ENCODE peak calls at places on chromosome 15, in five cellular contexts. One of them, this sample, is unnamed.
A peak's percentile ranks its signal among the peaks of the same experiment; 100 is the strongest.

GRCh38 chr15:47609693-47610092 is 107.6 kb upstream of the SEMA6D start:
- DNase-seq in stimulated activated CD8-positive, alpha-beta memory T cell treated with anti-CD3 and anti-CD28 coated beads, Interleukin-12 subunit alpha, Interleukin-12 subunit beta, amount 100 ng/mL, for 1 hour: no peak
- DNase-seq in stimulated activated naive B cell treated with anti-CD40 and anti-IgM and Interleukin-4, amounts not matched to agents 10 μg/mL and 1 μg/mL and 100 μg/mL, for 72 hours: no peak
- DNase-seq in stimulated activated CD4-positive, alpha-beta T cell treated with anti-CD3 and anti-CD28 coated beads, Interleukin-2, amount 100 ng/mL, for 24 hours: no peak
- DNase-seq in stimulated activated naive CD4-positive, alpha-beta T cell: no peak
- DNase-seq in this sample: no peak

GRCh38 chr15:26620528-26620927 is 152.3 kb downstream of the GABRB3 start:
- DNase-seq in stimulated activated CD8-positive, alpha-beta memory T cell treated with anti-CD3 and anti-CD28 coated beads, Interleukin-12 subunit alpha, Interleukin-12 subunit beta, amount 100 ng/mL, for 1 hour: no peak
- DNase-seq in stimulated activated naive CD4-positive, alpha-beta T cell: no peak
- DNase-seq in stimulated activated naive B cell treated with anti-CD40 and anti-IgM and Interleukin-4, amounts not matched to agents 10 μg/mL and 1 μg/mL and 100 μg/mL, for 72 hours: no peak
- DNase-seq in stimulated activated CD4-positive, alpha-beta T cell treated with anti-CD3 and anti-CD28 coated beads, Interleukin-2, amount 100 ng/mL, for 24 hours: no peak
- DNase-seq in this sample: no peak

GRCh38 chr15:53072077-53072476 is 281.9 kb upstream of the ONECUT1 start:
- DNase-seq in stimulated activated CD4-positive, alpha-beta T cell treated with anti-CD3 and anti-CD28 coated beads, Interleukin-2, amount 100 ng/mL, for 24 hours: peak; percentile 20
- DNase-seq in stimulated activated naive B cell treated with anti-CD40 and anti-IgM and Interleukin-4, amounts not matched to agents 10 μg/mL and 1 μg/mL and 100 μg/mL, for 72 hours: no peak
- DNase-seq in stimulated activated naive CD4-positive, alpha-beta T cell: no peak
- DNase-seq in stimulated activated CD8-positive, alpha-beta memory T cell treated with anti-CD3 and anti-CD28 coated beads, Interleukin-12 subunit alpha, Interleukin-12 subunit beta, amount 100 ng/mL, for 1 hour: no peak
- DNase-seq in this sample: peak; percentile 1

GRCh38 chr15:101027273-101027901 is 108.2 kb downstream of the LRRK1 start:
- DNase-seq in stimulated activated CD4-positive, alpha-beta T cell treated with anti-CD3 and anti-CD28 coated beads, Interleukin-2, amount 100 ng/mL, for 24 hours: peak; percentile 6
- DNase-seq in stimulated activated CD8-positive, alpha-beta memory T cell treated with anti-CD3 and anti-CD28 coated beads, Interleukin-12 subunit alpha, Interleukin-12 subunit beta, amount 100 ng/mL, for 1 hour: no peak
- DNase-seq in stimulated activated naive CD4-positive, alpha-beta T cell: no peak
- DNase-seq in stimulated activated naive B cell treated with anti-CD40 and anti-IgM and Interleukin-4, amounts not matched to agents 10 μg/mL and 1 μg/mL and 100 μg/mL, for 72 hours: no peak
- DNase-seq in this sample: no peak

GRCh38 chr15:92118162-92118935 is 264.8 kb downstream of the SLCO3A1 start:
- DNase-seq in stimulated activated CD4-positive, alpha-beta T cell treated with anti-CD3 and anti-CD28 coated beads, Interleukin-2, amount 100 ng/mL, for 24 hours: no peak
- DNase-seq in stimulated activated CD8-positive, alpha-beta memory T cell treated with anti-CD3 and anti-CD28 coated beads, Interleukin-12 subunit alpha, Interleukin-12 subunit beta, amount 100 ng/mL, for 1 hour: no peak
- DNase-seq in stimulated activated naive B cell treated with anti-CD40 and anti-IgM and Interleukin-4, amounts not matched to agents 10 μg/mL and 1 μg/mL and 100 μg/mL, for 72 hours: no peak
- DNase-seq in stimulated activated naive CD4-positive, alpha-beta T cell: no peak
- DNase-seq in this sample: no peak

GRCh38 chr15:73125219-73125618 is 73.0 kb downstream of the NEO1 start:
- DNase-seq in stimulated activated CD8-positive, alpha-beta memory T cell treated with anti-CD3 and anti-CD28 coated beads, Interleukin-12 subunit alpha, Interleukin-12 subunit beta, amount 100 ng/mL, for 1 hour: no peak
- DNase-seq in stimulated activated naive B cell treated with anti-CD40 and anti-IgM and Interleukin-4, amounts not matched to agents 10 μg/mL and 1 μg/mL and 100 μg/mL, for 72 hours: no peak
- DNase-seq in stimulated activated naive CD4-positive, alpha-beta T cell: no peak
- DNase-seq in stimulated activated CD4-positive, alpha-beta T cell treated with anti-CD3 and anti-CD28 coated beads, Interleukin-2, amount 100 ng/mL, for 24 hours: no peak
- DNase-seq in this sample: no peak

GRCh38 chr15:79898369-79898768 is 1.6 kb upstream of the MTHFS start:
- DNase-seq in stimulated activated naive B cell treated with anti-CD40 and anti-IgM and Interleukin-4, amounts not matched to agents 10 μg/mL and 1 μg/mL and 100 μg/mL, for 72 hours: no peak
- DNase-seq in stimulated activated naive CD4-positive, alpha-beta T cell: no peak
- DNase-seq in stimulated activated CD8-positive, alpha-beta memory T cell treated with anti-CD3 and anti-CD28 coated beads, Interleukin-12 subunit alpha, Interleukin-12 subunit beta, amount 100 ng/mL, for 1 hour: no peak
- DNase-seq in stimulated activated CD4-positive, alpha-beta T cell treated with anti-CD3 and anti-CD28 coated beads, Interleukin-2, amount 100 ng/mL, for 24 hours: no peak
- DNase-seq in this sample: no peak

GRCh38 chr15:48500595-48500994 is 144.9 kb downstream of the FBN1 start:
- DNase-seq in stimulated activated naive CD4-positive, alpha-beta T cell: no peak
- DNase-seq in stimulated activated CD8-positive, alpha-beta memory T cell treated with anti-CD3 and anti-CD28 coated beads, Interleukin-12 subunit alpha, Interleukin-12 subunit beta, amount 100 ng/mL, for 1 hour: no peak
- DNase-seq in stimulated activated naive B cell treated with anti-CD40 and anti-IgM and Interleukin-4, amounts not matched to agents 10 μg/mL and 1 μg/mL and 100 μg/mL, for 72 hours: peak; percentile 9
- DNase-seq in stimulated activated CD4-positive, alpha-beta T cell treated with anti-CD3 and anti-CD28 coated beads, Interleukin-2, amount 100 ng/mL, for 24 hours: no peak
- DNase-seq in this sample: no peak

GRCh38 chr15:52678468-52679231 is 538 bp downstream of the ATOSA start:
- DNase-seq in stimulated activated naive B cell treated with anti-CD40 and anti-IgM and Interleukin-4, amounts not matched to agents 10 μg/mL and 1 μg/mL and 100 μg/mL, for 72 hours: peak; percentile 39
- DNase-seq in stimulated activated naive CD4-positive, alpha-beta T cell: peak; percentile 59
- DNase-seq in stimulated activated CD8-positive, alpha-beta memory T cell treated with anti-CD3 and anti-CD28 coated beads, Interleukin-12 subunit alpha, Interleukin-12 subunit beta, amount 100 ng/mL, for 1 hour: peak; percentile 25
- DNase-seq in stimulated activated CD4-positive, alpha-beta T cell treated with anti-CD3 and anti-CD28 coated beads, Interleukin-2, amount 100 ng/mL, for 24 hours: peak; percentile 69
- DNase-seq in this sample: no peak

GRCh38 chr15:81893182-81893833 is 152.5 kb downstream of the MEX3B start:
- DNase-seq in stimulated activated naive B cell treated with anti-CD40 and anti-IgM and Interleukin-4, amounts not matched to agents 10 μg/mL and 1 μg/mL and 100 μg/mL, for 72 hours: no peak
- DNase-seq in stimulated activated CD8-positive, alpha-beta memory T cell treated with anti-CD3 and anti-CD28 coated beads, Interleukin-12 subunit alpha, Interleukin-12 subunit beta, amount 100 ng/mL, for 1 hour: no peak
- DNase-seq in stimulated activated naive CD4-positive, alpha-beta T cell: no peak
- DNase-seq in stimulated activated CD4-positive, alpha-beta T cell treated with anti-CD3 and anti-CD28 coated beads, Interleukin-2, amount 100 ng/mL, for 24 hours: no peak
- DNase-seq in this sample: no peak

GRCh38 chr15:67042490-67043181 is 22.8 kb upstream of the SMAD3 start:
- DNase-seq in stimulated activated CD4-positive, alpha-beta T cell treated with anti-CD3 and anti-CD28 coated beads, Interleukin-2, amount 100 ng/mL, for 24 hours: no peak
- DNase-seq in stimulated activated CD8-positive, alpha-beta memory T cell treated with anti-CD3 and anti-CD28 coated beads, Interleukin-12 subunit alpha, Interleukin-12 subunit beta, amount 100 ng/mL, for 1 hour: no peak
- DNase-seq in stimulated activated naive B cell treated with anti-CD40 and anti-IgM and Interleukin-4, amounts not matched to agents 10 μg/mL and 1 μg/mL and 100 μg/mL, for 72 hours: no peak
- DNase-seq in stimulated activated naive CD4-positive, alpha-beta T cell: no peak
- DNase-seq in this sample: peak; percentile 34

GRCh38 chr15:38714309-38715072 is 149.9 kb upstream of the RASGRP1 start:
- DNase-seq in stimulated activated CD8-positive, alpha-beta memory T cell treated with anti-CD3 and anti-CD28 coated beads, Interleukin-12 subunit alpha, Interleukin-12 subunit beta, amount 100 ng/mL, for 1 hour: no peak
- DNase-seq in stimulated activated naive CD4-positive, alpha-beta T cell: no peak
- DNase-seq in stimulated activated naive B cell treated with anti-CD40 and anti-IgM and Interleukin-4, amounts not matched to agents 10 μg/mL and 1 μg/mL and 100 μg/mL, for 72 hours: no peak
- DNase-seq in stimulated activated CD4-positive, alpha-beta T cell treated with anti-CD3 and anti-CD28 coated beads, Interleukin-2, amount 100 ng/mL, for 24 hours: no peak
- DNase-seq in this sample: no peak

GRCh38 chr15:60649845-60650548 is 171.1 kb upstream of the ICE2 start:
- DNase-seq in stimulated activated CD8-positive, alpha-beta memory T cell treated with anti-CD3 and anti-CD28 coated beads, Interleukin-12 subunit alpha, Interleukin-12 subunit beta, amount 100 ng/mL, for 1 hour: no peak
- DNase-seq in stimulated activated CD4-positive, alpha-beta T cell treated with anti-CD3 and anti-CD28 coated beads, Interleukin-2, amount 100 ng/mL, for 24 hours: peak; percentile 66
- DNase-seq in stimulated activated naive B cell treated with anti-CD40 and anti-IgM and Interleukin-4, amounts not matched to agents 10 μg/mL and 1 μg/mL and 100 μg/mL, for 72 hours: no peak
- DNase-seq in stimulated activated naive CD4-positive, alpha-beta T cell: no peak
- DNase-seq in this sample: no peak

GRCh38 chr15:89203705-89204273 is 17.6 kb downstream of the RLBP1 start:
- DNase-seq in stimulated activated CD4-positive, alpha-beta T cell treated with anti-CD3 and anti-CD28 coated beads, Interleukin-2, amount 100 ng/mL, for 24 hours: peak; percentile 31
- DNase-seq in stimulated activated CD8-positive, alpha-beta memory T cell treated with anti-CD3 and anti-CD28 coated beads, Interleukin-12 subunit alpha, Interleukin-12 subunit beta, amount 100 ng/mL, for 1 hour: no peak
- DNase-seq in stimulated activated naive CD4-positive, alpha-beta T cell: no peak
- DNase-seq in stimulated activated naive B cell treated with anti-CD40 and anti-IgM and Interleukin-4, amounts not matched to agents 10 μg/mL and 1 μg/mL and 100 μg/mL, for 72 hours: no peak
- DNase-seq in this sample: peak; percentile 11

GRCh38 chr15:28110416-28110975 is 11.4 kb upstream of the OCA2 start:
- DNase-seq in stimulated activated naive CD4-positive, alpha-beta T cell: no peak
- DNase-seq in stimulated activated naive B cell treated with anti-CD40 and anti-IgM and Interleukin-4, amounts not matched to agents 10 μg/mL and 1 μg/mL and 100 μg/mL, for 72 hours: no peak
- DNase-seq in stimulated activated CD4-positive, alpha-beta T cell treated with anti-CD3 and anti-CD28 coated beads, Interleukin-2, amount 100 ng/mL, for 24 hours: no peak
- DNase-seq in stimulated activated CD8-positive, alpha-beta memory T cell treated with anti-CD3 and anti-CD28 coated beads, Interleukin-12 subunit alpha, Interleukin-12 subunit beta, amount 100 ng/mL, for 1 hour: no peak
- DNase-seq in this sample: no peak

GRCh38 chr15:36809380-36809779 is 230.0 kb downstream of the CDIN1 start:
- DNase-seq in stimulated activated CD8-positive, alpha-beta memory T cell treated with anti-CD3 and anti-CD28 coated beads, Interleukin-12 subunit alpha, Interleukin-12 subunit beta, amount 100 ng/mL, for 1 hour: no peak
- DNase-seq in stimulated activated naive B cell treated with anti-CD40 and anti-IgM and Interleukin-4, amounts not matched to agents 10 μg/mL and 1 μg/mL and 100 μg/mL, for 72 hours: no peak
- DNase-seq in stimulated activated CD4-positive, alpha-beta T cell treated with anti-CD3 and anti-CD28 coated beads, Interleukin-2, amount 100 ng/mL, for 24 hours: no peak
- DNase-seq in stimulated activated naive CD4-positive, alpha-beta T cell: no peak
- DNase-seq in this sample: no peak

GRCh38 chr15:52466716-52467115 is 62.0 kb downstream of the MYO5A start:
- DNase-seq in stimulated activated CD8-positive, alpha-beta memory T cell treated with anti-CD3 and anti-CD28 coated beads, Interleukin-12 subunit alpha, Interleukin-12 subunit beta, amount 100 ng/mL, for 1 hour: no peak
- DNase-seq in stimulated activated CD4-positive, alpha-beta T cell treated with anti-CD3 and anti-CD28 coated beads, Interleukin-2, amount 100 ng/mL, for 24 hours: no peak
- DNase-seq in stimulated activated naive CD4-positive, alpha-beta T cell: no peak
- DNase-seq in stimulated activated naive B cell treated with anti-CD40 and anti-IgM and Interleukin-4, amounts not matched to agents 10 μg/mL and 1 μg/mL and 100 μg/mL, for 72 hours: no peak
- DNase-seq in this sample: no peak

GRCh38 chr15:40238927-40239591 is at the start of gene PAK6:
- DNase-seq in stimulated activated naive B cell treated with anti-CD40 and anti-IgM and Interleukin-4, amounts not matched to agents 10 μg/mL and 1 μg/mL and 100 μg/mL, for 72 hours: no peak
- DNase-seq in stimulated activated naive CD4-positive, alpha-beta T cell: no peak
- DNase-seq in stimulated activated CD8-positive, alpha-beta memory T cell treated with anti-CD3 and anti-CD28 coated beads, Interleukin-12 subunit alpha, Interleukin-12 subunit beta, amount 100 ng/mL, for 1 hour: no peak
- DNase-seq in stimulated activated CD4-positive, alpha-beta T cell treated with anti-CD3 and anti-CD28 coated beads, Interleukin-2, amount 100 ng/mL, for 24 hours: peak; percentile 43
- DNase-seq in this sample: no peak

GRCh38 chr15:50244959-50245624 is 20.4 kb downstream of the HDC start:
- DNase-seq in stimulated activated CD8-positive, alpha-beta memory T cell treated with anti-CD3 and anti-CD28 coated beads, Interleukin-12 subunit alpha, Interleukin-12 subunit beta, amount 100 ng/mL, for 1 hour: no peak
- DNase-seq in stimulated activated naive CD4-positive, alpha-beta T cell: no peak
- DNase-seq in stimulated activated naive B cell treated with anti-CD40 and anti-IgM and Interleukin-4, amounts not matched to agents 10 μg/mL and 1 μg/mL and 100 μg/mL, for 72 hours: no peak
- DNase-seq in stimulated activated CD4-positive, alpha-beta T cell treated with anti-CD3 and anti-CD28 coated beads, Interleukin-2, amount 100 ng/mL, for 24 hours: no peak
- DNase-seq in this sample: no peak

GRCh38 chr15:74156678-74157411 is 16.7 kb upstream of the ISLR start:
- DNase-seq in stimulated activated CD4-positive, alpha-beta T cell treated with anti-CD3 and anti-CD28 coated beads, Interleukin-2, amount 100 ng/mL, for 24 hours: no peak
- DNase-seq in stimulated activated naive CD4-positive, alpha-beta T cell: no peak
- DNase-seq in stimulated activated CD8-positive, alpha-beta memory T cell treated with anti-CD3 and anti-CD28 coated beads, Interleukin-12 subunit alpha, Interleukin-12 subunit beta, amount 100 ng/mL, for 1 hour: no peak
- DNase-seq in stimulated activated naive B cell treated with anti-CD40 and anti-IgM and Interleukin-4, amounts not matched to agents 10 μg/mL and 1 μg/mL and 100 μg/mL, for 72 hours: no peak
- DNase-seq in this sample: no peak

GRCh38 chr15:47794266-47794914 is 77.1 kb downstream of the SEMA6D start:
- DNase-seq in stimulated activated naive CD4-positive, alpha-beta T cell: no peak
- DNase-seq in stimulated activated CD8-positive, alpha-beta memory T cell treated with anti-CD3 and anti-CD28 coated beads, Interleukin-12 subunit alpha, Interleukin-12 subunit beta, amount 100 ng/mL, for 1 hour: no peak
- DNase-seq in stimulated activated CD4-positive, alpha-beta T cell treated with anti-CD3 and anti-CD28 coated beads, Interleukin-2, amount 100 ng/mL, for 24 hours: no peak
- DNase-seq in stimulated activated naive B cell treated with anti-CD40 and anti-IgM and Interleukin-4, amounts not matched to agents 10 μg/mL and 1 μg/mL and 100 μg/mL, for 72 hours: no peak
- DNase-seq in this sample: no peak

GRCh38 chr15:99683000-99683670 is 50.1 kb downstream of the LYSMD4 start:
- DNase-seq in stimulated activated naive B cell treated with anti-CD40 and anti-IgM and Interleukin-4, amounts not matched to agents 10 μg/mL and 1 μg/mL and 100 μg/mL, for 72 hours: no peak
- DNase-seq in stimulated activated CD8-positive, alpha-beta memory T cell treated with anti-CD3 and anti-CD28 coated beads, Interleukin-12 subunit alpha, Interleukin-12 subunit beta, amount 100 ng/mL, for 1 hour: no peak
- DNase-seq in stimulated activated naive CD4-positive, alpha-beta T cell: no peak
- DNase-seq in stimulated activated CD4-positive, alpha-beta T cell treated with anti-CD3 and anti-CD28 coated beads, Interleukin-2, amount 100 ng/mL, for 24 hours: no peak
- DNase-seq in this sample: no peak

GRCh38 chr15:31108836-31109235 is 7.3 kb upstream of the TRPM1 start:
- DNase-seq in stimulated activated CD4-positive, alpha-beta T cell treated with anti-CD3 and anti-CD28 coated beads, Interleukin-2, amount 100 ng/mL, for 24 hours: no peak
- DNase-seq in stimulated activated CD8-positive, alpha-beta memory T cell treated with anti-CD3 and anti-CD28 coated beads, Interleukin-12 subunit alpha, Interleukin-12 subunit beta, amount 100 ng/mL, for 1 hour: no peak
- DNase-seq in stimulated activated naive B cell treated with anti-CD40 and anti-IgM and Interleukin-4, amounts not matched to agents 10 μg/mL and 1 μg/mL and 100 μg/mL, for 72 hours: no peak
- DNase-seq in stimulated activated naive CD4-positive, alpha-beta T cell: no peak
- DNase-seq in this sample: no peak

GRCh38 chr15:60799885-60800728 is 321.2 kb upstream of the ICE2 start:
- DNase-seq in stimulated activated naive B cell treated with anti-CD40 and anti-IgM and Interleukin-4, amounts not matched to agents 10 μg/mL and 1 μg/mL and 100 μg/mL, for 72 hours: no peak
- DNase-seq in stimulated activated CD8-positive, alpha-beta memory T cell treated with anti-CD3 and anti-CD28 coated beads, Interleukin-12 subunit alpha, Interleukin-12 subunit beta, amount 100 ng/mL, for 1 hour: no peak
- DNase-seq in stimulated activated CD4-positive, alpha-beta T cell treated with anti-CD3 and anti-CD28 coated beads, Interleukin-2, amount 100 ng/mL, for 24 hours: peak; percentile 39
- DNase-seq in stimulated activated naive CD4-positive, alpha-beta T cell: no peak
- DNase-seq in this sample: no peak

GRCh38 chr15:70833897-70834765 is 19.8 kb downstream of the LARP6 start:
- DNase-seq in stimulated activated naive CD4-positive, alpha-beta T cell: no peak
- DNase-seq in stimulated activated CD8-positive, alpha-beta memory T cell treated with anti-CD3 and anti-CD28 coated beads, Interleukin-12 subunit alpha, Interleukin-12 subunit beta, amount 100 ng/mL, for 1 hour: no peak
- DNase-seq in stimulated activated naive B cell treated with anti-CD40 and anti-IgM and Interleukin-4, amounts not matched to agents 10 μg/mL and 1 μg/mL and 100 μg/mL, for 72 hours: no peak
- DNase-seq in stimulated activated CD4-positive, alpha-beta T cell treated with anti-CD3 and anti-CD28 coated beads, Interleukin-2, amount 100 ng/mL, for 24 hours: no peak
- DNase-seq in this sample: no peak

GRCh38 chr15:52518487-52518886 is 10.2 kb downstream of the MYO5A start:
- DNase-seq in stimulated activated CD4-positive, alpha-beta T cell treated with anti-CD3 and anti-CD28 coated beads, Interleukin-2, amount 100 ng/mL, for 24 hours: no peak
- DNase-seq in stimulated activated naive CD4-positive, alpha-beta T cell: no peak
- DNase-seq in stimulated activated CD8-positive, alpha-beta memory T cell treated with anti-CD3 and anti-CD28 coated beads, Interleukin-12 subunit alpha, Interleukin-12 subunit beta, amount 100 ng/mL, for 1 hour: no peak
- DNase-seq in stimulated activated naive B cell treated with anti-CD40 and anti-IgM and Interleukin-4, amounts not matched to agents 10 μg/mL and 1 μg/mL and 100 μg/mL, for 72 hours: no peak
- DNase-seq in this sample: no peak

GRCh38 chr15:94070341-94071275 is 160.8 kb upstream of the MCTP2 start:
- DNase-seq in stimulated activated CD8-positive, alpha-beta memory T cell treated with anti-CD3 and anti-CD28 coated beads, Interleukin-12 subunit alpha, Interleukin-12 subunit beta, amount 100 ng/mL, for 1 hour: no peak
- DNase-seq in stimulated activated CD4-positive, alpha-beta T cell treated with anti-CD3 and anti-CD28 coated beads, Interleukin-2, amount 100 ng/mL, for 24 hours: no peak
- DNase-seq in stimulated activated naive B cell treated with anti-CD40 and anti-IgM and Interleukin-4, amounts not matched to agents 10 μg/mL and 1 μg/mL and 100 μg/mL, for 72 hours: no peak
- DNase-seq in stimulated activated naive CD4-positive, alpha-beta T cell: no peak
- DNase-seq in this sample: no peak

GRCh38 chr15:89003865-89004725 is 84.2 kb upstream of the ABHD2 start:
- DNase-seq in stimulated activated naive CD4-positive, alpha-beta T cell: no peak
- DNase-seq in stimulated activated CD4-positive, alpha-beta T cell treated with anti-CD3 and anti-CD28 coated beads, Interleukin-2, amount 100 ng/mL, for 24 hours: no peak
- DNase-seq in stimulated activated CD8-positive, alpha-beta memory T cell treated with anti-CD3 and anti-CD28 coated beads, Interleukin-12 subunit alpha, Interleukin-12 subunit beta, amount 100 ng/mL, for 1 hour: no peak
- DNase-seq in stimulated activated naive B cell treated with anti-CD40 and anti-IgM and Interleukin-4, amounts not matched to agents 10 μg/mL and 1 μg/mL and 100 μg/mL, for 72 hours: no peak
- DNase-seq in this sample: no peak

GRCh38 chr15:85543741-85544155 is 163.3 kb downstream of the AKAP13 start:
- DNase-seq in stimulated activated CD8-positive, alpha-beta memory T cell treated with anti-CD3 and anti-CD28 coated beads, Interleukin-12 subunit alpha, Interleukin-12 subunit beta, amount 100 ng/mL, for 1 hour: peak; percentile 7
- DNase-seq in stimulated activated naive B cell treated with anti-CD40 and anti-IgM and Interleukin-4, amounts not matched to agents 10 μg/mL and 1 μg/mL and 100 μg/mL, for 72 hours: no peak
- DNase-seq in stimulated activated naive CD4-positive, alpha-beta T cell: peak; percentile 8
- DNase-seq in stimulated activated CD4-positive, alpha-beta T cell treated with anti-CD3 and anti-CD28 coated beads, Interleukin-2, amount 100 ng/mL, for 24 hours: no peak
- DNase-seq in this sample: no peak

GRCh38 chr15:96051598-96051997 is 278.9 kb upstream of the NR2F2 start:
- DNase-seq in stimulated activated CD4-positive, alpha-beta T cell treated with anti-CD3 and anti-CD28 coated beads, Interleukin-2, amount 100 ng/mL, for 24 hours: no peak
- DNase-seq in stimulated activated naive B cell treated with anti-CD40 and anti-IgM and Interleukin-4, amounts not matched to agents 10 μg/mL and 1 μg/mL and 100 μg/mL, for 72 hours: no peak
- DNase-seq in stimulated activated naive CD4-positive, alpha-beta T cell: no peak
- DNase-seq in stimulated activated CD8-positive, alpha-beta memory T cell treated with anti-CD3 and anti-CD28 coated beads, Interleukin-12 subunit alpha, Interleukin-12 subunit beta, amount 100 ng/mL, for 1 hour: no peak
- DNase-seq in this sample: no peak

GRCh38 chr15:70547846-70548487 is 215.4 kb downstream of the UACA start:
- DNase-seq in stimulated activated naive B cell treated with anti-CD40 and anti-IgM and Interleukin-4, amounts not matched to agents 10 μg/mL and 1 μg/mL and 100 μg/mL, for 72 hours: no peak
- DNase-seq in stimulated activated CD8-positive, alpha-beta memory T cell treated with anti-CD3 and anti-CD28 coated beads, Interleukin-12 subunit alpha, Interleukin-12 subunit beta, amount 100 ng/mL, for 1 hour: no peak
- DNase-seq in stimulated activated CD4-positive, alpha-beta T cell treated with anti-CD3 and anti-CD28 coated beads, Interleukin-2, amount 100 ng/mL, for 24 hours: no peak
- DNase-seq in stimulated activated naive CD4-positive, alpha-beta T cell: no peak
- DNase-seq in this sample: no peak

GRCh38 chr15:74502301-74502700 is 38.7 kb upstream of the ARID3B start:
- DNase-seq in stimulated activated naive B cell treated with anti-CD40 and anti-IgM and Interleukin-4, amounts not matched to agents 10 μg/mL and 1 μg/mL and 100 μg/mL, for 72 hours: no peak
- DNase-seq in stimulated activated naive CD4-positive, alpha-beta T cell: no peak
- DNase-seq in stimulated activated CD4-positive, alpha-beta T cell treated with anti-CD3 and anti-CD28 coated beads, Interleukin-2, amount 100 ng/mL, for 24 hours: no peak
- DNase-seq in stimulated activated CD8-positive, alpha-beta memory T cell treated with anti-CD3 and anti-CD28 coated beads, Interleukin-12 subunit alpha, Interleukin-12 subunit beta, amount 100 ng/mL, for 1 hour: no peak
- DNase-seq in this sample: no peak

GRCh38 chr15:74988007-74988800 is 7.2 kb upstream of the SCAMP5 start:
- DNase-seq in stimulated activated CD8-positive, alpha-beta memory T cell treated with anti-CD3 and anti-CD28 coated beads, Interleukin-12 subunit alpha, Interleukin-12 subunit beta, amount 100 ng/mL, for 1 hour: no peak
- DNase-seq in stimulated activated naive CD4-positive, alpha-beta T cell: no peak
- DNase-seq in stimulated activated naive B cell treated with anti-CD40 and anti-IgM and Interleukin-4, amounts not matched to agents 10 μg/mL and 1 μg/mL and 100 μg/mL, for 72 hours: no peak
- DNase-seq in stimulated activated CD4-positive, alpha-beta T cell treated with anti-CD3 and anti-CD28 coated beads, Interleukin-2, amount 100 ng/mL, for 24 hours: peak; percentile 22
- DNase-seq in this sample: peak; percentile 42

GRCh38 chr15:98776607-98777281 is 128.4 kb downstream of the IGF1R start:
- DNase-seq in stimulated activated CD8-positive, alpha-beta memory T cell treated with anti-CD3 and anti-CD28 coated beads, Interleukin-12 subunit alpha, Interleukin-12 subunit beta, amount 100 ng/mL, for 1 hour: no peak
- DNase-seq in stimulated activated CD4-positive, alpha-beta T cell treated with anti-CD3 and anti-CD28 coated beads, Interleukin-2, amount 100 ng/mL, for 24 hours: no peak
- DNase-seq in stimulated activated naive B cell treated with anti-CD40 and anti-IgM and Interleukin-4, amounts not matched to agents 10 μg/mL and 1 μg/mL and 100 μg/mL, for 72 hours: no peak
- DNase-seq in stimulated activated naive CD4-positive, alpha-beta T cell: no peak
- DNase-seq in this sample: no peak

GRCh38 chr15:33013827-33014445 is 180.6 kb downstream of the FMN1 start:
- DNase-seq in stimulated activated naive CD4-positive, alpha-beta T cell: no peak
- DNase-seq in stimulated activated naive B cell treated with anti-CD40 and anti-IgM and Interleukin-4, amounts not matched to agents 10 μg/mL and 1 μg/mL and 100 μg/mL, for 72 hours: no peak
- DNase-seq in stimulated activated CD4-positive, alpha-beta T cell treated with anti-CD3 and anti-CD28 coated beads, Interleukin-2, amount 100 ng/mL, for 24 hours: no peak
- DNase-seq in stimulated activated CD8-positive, alpha-beta memory T cell treated with anti-CD3 and anti-CD28 coated beads, Interleukin-12 subunit alpha, Interleukin-12 subunit beta, amount 100 ng/mL, for 1 hour: no peak
- DNase-seq in this sample: no peak

GRCh38 chr15:52277575-52277974 is 18.0 kb downstream of the MYO5C start:
- DNase-seq in stimulated activated naive B cell treated with anti-CD40 and anti-IgM and Interleukin-4, amounts not matched to agents 10 μg/mL and 1 μg/mL and 100 μg/mL, for 72 hours: no peak
- DNase-seq in stimulated activated CD4-positive, alpha-beta T cell treated with anti-CD3 and anti-CD28 coated beads, Interleukin-2, amount 100 ng/mL, for 24 hours: no peak
- DNase-seq in stimulated activated CD8-positive, alpha-beta memory T cell treated with anti-CD3 and anti-CD28 coated beads, Interleukin-12 subunit alpha, Interleukin-12 subunit beta, amount 100 ng/mL, for 1 hour: no peak
- DNase-seq in stimulated activated naive CD4-positive, alpha-beta T cell: no peak
- DNase-seq in this sample: no peak